ENCODE peak calls at places on chromosomes 6 and 20, in five cellular contexts. G is mucosa of descending colon, O is gastrocnemius medialis, Y is neural progenitor cell, H is brain microvascular endothelial cell. N is an unnamed sample. For H3K36me3, the result is how much of the 10 kb centered on the place peaks cover.

GRCh38 chr6:1312444-1313363 is 806 bp downstream of the FOXQ1 start:
- DNase-seq in G (peak), O (no peak), Y (peak), H (no peak), N (no peak)

GRCh38 chr6:150078788-150079187 is 9.9 kb upstream of the ULBP3 start:
- DNase-seq in G (peak), O (no peak), Y (no peak), H (peak), N (no peak)

GRCh38 chr6:34717466-34717865 is 20.9 kb upstream of the ILRUN start:
- DNase-seq in G (no peak), O (no peak), Y (no peak), H (no peak), N (no peak)

GRCh38 chr20:34680586-34680985 is 3.7 kb upstream of the PIGU start:
- DNase-seq in G (no peak), O (no peak), Y (no peak), H (no peak), N (no peak)

GRCh38 chr6:140462495-140463311 is 1088.3 kb upstream of the CITED2 start:
- DNase-seq in G (peak), O (no peak), Y (no peak), H (no peak), N (no peak)

GRCh38 chr6:54702772-54703171 is 143.8 kb upstream of the FAM83B start:
- DNase-seq in G (no peak), O (no peak), Y (no peak), H (no peak), N (no peak)

GRCh38 chr6:48628316-48628715 is 517.3 kb upstream of the PTCHD4 start:
- DNase-seq in G (no peak), O (no peak), Y (no peak), H (peak), N (no peak)

GRCh38 chr20:62119591-62120364 is 2.5 kb upstream of the LSM14B start:
- DNase-seq in G (peak), O (peak), Y (no peak), H (no peak), N (no peak)

GRCh38 chr6:63708631-63709030 is 73.0 kb downstream of the PHF3 start:
- DNase-seq in G (no peak), O (no peak), Y (no peak), H (no peak), N (no peak)

GRCh38 chr6:111971866-111972532 is 81.9 kb upstream of the CCN6 start:
- DNase-seq in G (no peak), O (no peak), Y (no peak), H (no peak), N (no peak)

GRCh38 chr6:30357678-30358339 is 12.9 kb downstream of the RPP21 start:
- DNase-seq in G (peak), O (no peak), Y (peak), H (peak), N (peak)

GRCh38 chr6:1380625-1381396 is 8.6 kb upstream of the FOXF2 start:
- DNase-seq in G (no peak), O (no peak), Y (peak), H (no peak), N (no peak)

GRCh38 chr6:27532820-27533538 is 60.1 kb upstream of the ZNF184 start:
- DNase-seq in G (no peak), O (no peak), Y (peak), H (peak), N (peak)

GRCh38 chr20:33656783-33657703 is 5.1 kb upstream of the C20orf144 start:
- DNase-seq in G (no peak), O (no peak), Y (no peak), H (no peak), N (no peak)

GRCh38 chr6:110530671-110531070 is 54.3 kb upstream of the SLC22A16 start:
- DNase-seq in G (no peak), O (no peak), Y (no peak), H (peak), N (no peak)

GRCh38 chr6:128284128-128284527 is 236.3 kb downstream of the PTPRK start:
- DNase-seq in G (no peak), O (no peak), Y (no peak), H (no peak), N (no peak)

GRCh38 chr6:47103931-47104330 is 61.8 kb upstream of the ADGRF1 start:
- DNase-seq in G (peak), O (no peak), Y (no peak), H (peak), N (no peak)

GRCh38 chr6:121897337-121897760 is 461.9 kb downstream of the GJA1 start:
- DNase-seq in G (no peak), O (no peak), Y (peak), H (no peak), N (no peak)

GRCh38 chr6:84282566-84282965 is 55.1 kb upstream of the CEP162 start:
- DNase-seq in G (no peak), O (no peak), Y (no peak), H (no peak), N (no peak)

GRCh38 chr20:2059411-2059810 is 42.2 kb upstream of the STK35 start:
- DNase-seq in G (no peak), O (no peak), Y (peak), H (no peak), N (no peak)

GRCh38 chr6:42104095-42104806 is 38.2 kb downstream of the C6orf132 start:
- DNase-seq in G (peak), O (peak), Y (peak), H (peak), N (no peak)

GRCh38 chr6:66496659-66497058 is 789.6 kb upstream of the EYS start:
- DNase-seq in G (no peak), O (no peak), Y (peak), H (no peak), N (no peak)

GRCh38 chr20:21555470-21556120 is 41.7 kb upstream of the NKX2-2 start:
- DNase-seq in G (no peak), O (no peak), Y (no peak), H (no peak), N (no peak)

GRCh38 chr6:106882601-106883518 is 91.7 kb downstream of the CD24 start:
- DNase-seq in G (peak), O (no peak), Y (no peak), H (no peak), N (no peak)

GRCh38 chr20:36607586-36608387 is 2.2 kb downstream of the RAB5IF start:
- DNase-seq in G (peak), O (no peak), Y (no peak), H (no peak), N (no peak)

GRCh38 chr6:119426619-119427018 is 77.1 kb upstream of the MAN1A1 start:
- DNase-seq in G (no peak), O (no peak), Y (no peak), H (no peak), N (no peak)

GRCh38 chr20:13430346-13431002 is 208.3 kb downstream of the TASP1 start:
- DNase-seq in G (no peak), O (no peak), Y (no peak), H (no peak), N (peak)

GRCh38 chr20:3828798-3829197 is 8.5 kb downstream of the AP5S1 start:
- DNase-seq in G (no peak), O (no peak), Y (no peak), H (no peak), N (no peak)

GRCh38 chr20:21515300-21516179 is 1.7 kb upstream of the NKX2-2 start:
- DNase-seq in G (no peak), O (no peak), Y (peak), H (no peak), N (no peak)

GRCh38 chr6:64103480-64103879 is 467.9 kb downstream of the PHF3 start:
- DNase-seq in G (no peak), O (no peak), Y (no peak), H (no peak), N (no peak)

GRCh38 chr6:168583126-168583525 is 142.1 kb downstream of the SMOC2 start:
- DNase-seq in G (no peak), O (no peak), Y (no peak), H (no peak), N (no peak)

GRCh38 chr6:155050311-155050710 is 55.2 kb downstream of the TIAM2 start:
- DNase-seq in G (no peak), O (no peak), Y (no peak), H (peak), N (peak)

GRCh38 chr6:303948-304558 is 11.8 kb downstream of the DUSP22 start:
- DNase-seq in G (no peak), O (no peak), Y (peak), H (no peak), N (no peak)

GRCh38 chr6:54846243-54846856 is at the start of gene FAM83B:
- DNase-seq in G (peak), O (no peak), Y (peak), H (no peak), N (no peak)

GRCh38 chr6:1123406-1123805 is 188.5 kb upstream of the FOXQ1 start:
- DNase-seq in G (no peak), O (no peak), Y (no peak), H (no peak), N (no peak)

GRCh38 chr6:72946766-72947165 is 278.5 kb downstream of the KHDC1L start:
- DNase-seq in G (no peak), O (no peak), Y (no peak), H (peak), N (no peak)

GRCh38 chr6:56807992-56808342 is 146.9 kb upstream of the BEND6 start:
- DNase-seq in G (no peak), O (no peak), Y (no peak), H (no peak), N (no peak)

GRCh38 chr6:160940197-160940596 is 51.4 kb upstream of the MAP3K4 start:
- DNase-seq in G (no peak), O (no peak), Y (no peak), H (no peak), N (no peak)

GRCh38 chr20:33465536-33466302 is 22.2 kb upstream of the SNTA1 start:
- DNase-seq in G (no peak), O (no peak), Y (peak), H (no peak), N (no peak)

DNA sequence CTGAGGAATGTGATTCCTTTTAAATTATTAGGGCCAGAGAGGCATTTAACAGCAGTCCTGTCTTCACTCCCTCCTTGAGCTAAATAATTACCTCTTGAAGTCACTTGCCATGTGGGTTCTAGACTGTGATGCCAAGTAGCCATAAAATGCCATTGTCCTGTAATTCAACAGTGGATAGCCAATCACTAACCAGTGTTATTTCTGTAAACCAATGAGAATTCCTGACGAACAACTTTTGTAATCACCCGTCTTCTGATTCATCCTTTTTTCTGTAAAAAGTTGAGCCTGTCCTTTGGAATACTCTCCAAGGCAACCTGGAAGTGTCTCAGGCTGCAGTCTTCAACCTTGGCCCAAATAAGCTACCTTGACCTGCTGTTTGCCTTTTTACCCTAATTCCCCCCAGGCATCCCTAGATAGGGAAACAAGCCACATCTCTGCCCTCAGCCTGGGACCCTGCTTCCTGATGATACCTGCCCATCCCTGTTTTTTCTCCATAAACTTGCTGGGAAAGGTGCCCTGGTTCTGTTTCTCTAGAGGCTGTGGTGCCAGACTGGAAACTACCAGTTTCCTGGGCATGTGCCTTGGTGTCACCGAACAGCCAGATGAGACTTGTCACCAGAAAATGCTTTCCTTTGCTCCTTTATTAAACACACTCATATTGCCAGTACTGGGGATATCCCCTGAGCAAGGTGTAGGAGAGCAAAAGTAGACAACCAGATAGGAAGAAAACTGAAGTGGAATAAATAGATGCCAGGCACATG is 16.6 kb downstream of the SRSF3 start:
- DNase-seq in G (no peak), O (no peak), Y (no peak), H (no peak), N (no peak)
- H3K36me3 ChIP-seq in G (under half), O (under half), Y (under half), H (under half), N (under half)

GRCh38 chr6:25026723-25027122 is 91.0 kb upstream of the RIPOR2 start:
- DNase-seq in G (no peak), O (no peak), Y (no peak), H (no peak), N (no peak)
- H3K36me3 ChIP-seq in G (under half), O (under half), Y (under half), H (under half), N (under half)

GRCh38 chr20:25211273-25211672 is 15.8 kb downstream of the ENTPD6 start:
- DNase-seq in G (no peak), O (no peak), Y (no peak), H (no peak), N (no peak)
- H3K36me3 ChIP-seq in G (under half), O (under half), Y (under half), H (under half), N (under half)

DNA sequence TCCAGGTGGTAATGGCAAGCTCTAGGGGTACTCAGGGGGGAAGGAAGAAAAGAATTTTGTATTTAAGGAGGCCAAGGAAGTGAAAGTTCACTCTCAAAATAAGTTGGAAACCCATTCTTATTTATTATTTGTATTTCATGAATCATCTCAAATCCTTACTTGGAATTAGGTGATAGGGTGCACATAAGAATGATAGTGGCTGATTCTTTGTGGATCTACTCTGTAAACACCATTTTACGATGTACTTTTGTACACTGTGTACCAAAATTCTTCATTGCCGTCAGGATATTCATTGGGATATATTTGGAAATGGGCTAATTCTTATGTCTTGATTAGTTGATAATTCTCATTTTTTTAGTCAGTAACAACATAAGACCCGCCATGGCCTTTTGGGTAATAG is 179.5 kb upstream of the LAMP5 start:
- DNase-seq in G (no peak), O (no peak), Y (no peak), H (no peak), N (no peak)
- H3K36me3 ChIP-seq in G (under half), O (under half), Y (under half), H (under half), N (under half)

DNA sequence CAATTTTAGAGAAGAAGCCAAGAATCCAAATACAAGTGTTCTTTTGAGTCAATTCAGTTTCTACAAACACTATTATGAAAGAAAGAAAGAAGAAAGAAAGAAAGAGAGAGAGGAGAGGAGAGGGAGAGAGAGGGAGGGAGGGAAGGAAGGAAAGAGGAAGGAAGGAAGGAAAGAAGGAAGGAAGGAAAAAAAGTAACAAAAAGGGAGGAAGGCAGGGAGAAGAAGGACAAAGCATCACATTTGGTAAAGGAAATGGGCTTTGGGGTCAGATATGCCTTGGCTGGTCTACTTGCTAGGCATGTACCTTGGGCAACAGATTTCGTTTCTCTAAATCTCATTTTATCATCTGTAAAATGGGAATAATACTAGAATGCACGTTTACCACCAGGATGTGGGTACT is 49.4 kb upstream of the BCAS1 start:
- DNase-seq in G (no peak), O (no peak), Y (no peak), H (no peak), N (no peak)
- H3K36me3 ChIP-seq in G (under half), O (under half), Y (under half), H (under half), N (under half)

GRCh38 chr6:89702349-89702748 is 63.8 kb upstream of the LYRM2 start:
- DNase-seq in G (no peak), O (no peak), Y (no peak), H (no peak), N (no peak)
- H3K36me3 ChIP-seq in G (under half), O (under half), Y (under half), H (under half), N (under half)

GRCh38 chr6:15425947-15426346 is 180.1 kb downstream of the JARID2 start:
- DNase-seq in G (no peak), O (no peak), Y (no peak), H (no peak), N (no peak)

GRCh38 chr6:15426926-15427325 is 181.1 kb downstream of the JARID2 start:
- DNase-seq in G (no peak), O (no peak), Y (no peak), H (no peak), N (no peak)

GRCh38 chr6:15423286-15423957 is 177.6 kb downstream of the JARID2 start:
- DNase-seq in G (no peak), O (peak), Y (no peak), H (no peak), N (no peak)

GRCh38 chr6:15427360-15428070 is 181.6 kb downstream of the JARID2 start:
- DNase-seq in G (no peak), O (no peak), Y (no peak), H (peak), N (no peak)

DNA sequence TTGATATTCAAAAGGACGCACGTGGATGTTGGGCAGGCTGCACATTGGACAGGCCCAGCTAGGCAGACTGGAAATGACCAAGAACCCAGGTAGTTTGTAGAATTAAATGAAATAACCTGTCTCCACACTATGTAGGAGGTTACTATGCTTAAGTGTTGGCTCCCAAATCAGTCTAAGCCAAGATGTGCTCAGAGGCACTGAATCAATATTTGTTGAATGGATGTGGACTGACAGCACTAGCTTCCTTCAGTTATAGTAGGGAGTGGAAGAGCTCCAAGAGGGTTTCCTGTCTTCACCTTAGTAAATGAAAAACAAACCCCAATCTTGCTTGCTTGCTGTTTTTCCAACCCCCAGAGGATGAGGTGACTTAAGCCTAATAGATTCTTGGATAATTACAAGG is 180.5 kb downstream of the JARID2 start:
- DNase-seq in G (no peak), O (no peak), Y (no peak), H (no peak), N (no peak)
- H3K36me3 ChIP-seq in G (under half), O (under half), Y (under half), H (under half), N (under half)

DNA sequence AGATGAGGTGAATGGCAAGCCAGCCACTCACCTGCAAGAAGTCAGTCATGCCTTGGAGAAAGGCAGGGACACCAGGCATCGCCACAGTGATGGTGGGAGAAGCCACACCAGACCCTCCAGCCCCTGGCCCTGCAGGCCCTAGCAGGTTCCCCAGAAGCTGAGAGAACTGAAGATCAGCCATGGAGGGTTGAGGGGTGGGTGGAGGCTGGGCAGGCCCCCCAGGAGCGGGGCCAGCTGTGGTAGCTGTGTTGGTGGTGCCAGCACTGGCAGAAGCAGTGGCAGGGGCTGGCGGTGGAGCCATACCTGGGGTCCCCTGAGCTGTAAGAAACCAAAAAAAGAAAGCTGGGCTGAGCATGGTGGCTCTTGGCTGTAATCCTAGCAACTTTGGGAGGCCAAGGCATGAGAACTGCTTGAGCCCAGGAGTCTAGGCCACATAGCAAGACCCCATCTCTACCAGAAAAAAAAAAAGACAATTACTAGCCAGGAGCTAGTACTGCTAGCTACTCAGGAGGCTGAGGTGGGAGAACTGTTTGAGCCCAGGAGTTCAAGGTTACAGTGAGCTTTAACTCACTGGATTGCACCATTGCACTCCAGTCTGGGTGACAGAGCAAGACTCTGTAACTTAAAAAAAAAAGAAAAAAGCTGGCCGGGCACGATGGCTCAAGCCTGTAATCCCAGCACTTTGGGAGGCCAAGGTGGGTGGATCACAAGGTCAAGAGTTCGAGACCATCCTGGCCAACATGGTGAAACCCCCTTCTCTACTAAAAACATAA is 9.5 kb downstream of the BAG6 start:
- DNase-seq in G (no peak), O (no peak), Y (no peak), H (no peak), N (no peak)
- H3K36me3 ChIP-seq in G (under half), O (under half), Y (under half), H (half or more), N (under half)